ENCODE peak calls at places on chromosomes 5 and 9, in five cellular contexts. B is islet precursor cell; S is fibroblast of mammary gland; G is stimulated activated CD8-positive, alpha-beta memory T cell treated with anti-CD3 and anti-CD28 coated beads, Interleukin-2, amount 100 ng/mL, for 48 hours; T is Calu3. H is an unnamed sample.

GRCh38 chr9:37325778-37326177 is 96.7 kb upstream of the GRHPR start:
- DNase-seq in S (peak; percentile 69), B (no peak), T (no peak), G (no peak), H (peak; percentile 61)

GRCh38 chr5:77841616-77842015 is 65.5 kb upstream of the TBCA start:
- DNase-seq in S (peak; percentile 8), B (no peak), T (no peak), G (no peak), H (no peak)

GRCh38 chr5:82107277-82107676 is 135.5 kb downstream of the ATG10 start:
- DNase-seq in B (no peak), G (no peak), T (peak; percentile 11), S (peak; percentile 64), H (peak; percentile 34)

GRCh38 chr9:117414906-117415583 is at the start of gene ASTN2:
- DNase-seq in T (peak; percentile 8), B (peak; percentile 66), S (no peak), G (no peak), H (no peak)

GRCh38 chr5:80407735-80408474 is at the start of gene ZFYVE16:
- DNase-seq in S (peak; percentile 95), T (peak; percentile 99), B (peak; percentile 99), G (peak; percentile 94), H (peak; percentile 99)

GRCh38 chr5:173303878-173304590 is 24.2 kb downstream of the STC2 start:
- DNase-seq in G (no peak), T (peak; percentile 55), B (peak; percentile 95), S (no peak), H (no peak)

GRCh38 chr9:120136685-120137084 is 443.3 kb downstream of the CDK5RAP2 start:
- DNase-seq in G (no peak), T (no peak), S (peak; percentile 6), B (no peak), H (no peak)

GRCh38 chr5:93611900-93612898 is 29.2 kb downstream of the NR2F1 start:
- DNase-seq in B (peak; percentile 90), S (peak; percentile 36), T (peak; percentile 45), G (no peak), H (peak; percentile 35)

GRCh38 chr9:116101516-116101915 is 52.1 kb upstream of the PAPPA start:
- DNase-seq in T (no peak), G (no peak), S (peak; percentile 96), B (no peak), H (peak; percentile 50)

GRCh38 chr9:98158071-98158791 is 34.2 kb downstream of the CORO2A start:
- DNase-seq in T (peak; percentile 23), B (no peak), S (no peak), G (no peak), H (no peak)

GRCh38 chr9:108622467-108622866 is 233.3 kb downstream of the ACTL7B start:
- DNase-seq in S (peak; percentile 88), T (no peak), B (no peak), G (no peak), H (no peak)

GRCh38 chr9:87685431-87685830 is 40.5 kb upstream of the CTSL start:
- DNase-seq in S (peak; percentile 35), T (no peak), B (no peak), G (no peak), H (no peak)

GRCh38 chr5:90488791-90489190 is 14.1 kb downstream of the POLR3G start:
- DNase-seq in T (no peak), B (no peak), G (no peak), S (peak; percentile 47), H (no peak)

GRCh38 chr5:92641031-92641962 is 939.7 kb downstream of the NR2F1-AS1 start:
- DNase-seq in G (no peak), B (no peak), T (peak; percentile 51), S (peak; percentile 85), H (peak; percentile 66)

GRCh38 chr9:114385412-114386181 is 2.2 kb downstream of the AKNA start:
- DNase-seq in G (peak; percentile 81), T (no peak), S (peak; percentile 95), B (peak; percentile 98), H (peak; percentile 50)

GRCh38 chr9:111969061-111969460 is 72.4 kb downstream of the UGCG start:
- DNase-seq in T (no peak), S (peak; percentile 94), B (no peak), G (no peak), H (no peak)

GRCh38 chr5:110441035-110441434 is 285.4 kb downstream of the TMEM232 start:
- DNase-seq in T (peak; percentile 35), G (no peak), B (peak; percentile 57), S (peak; percentile 52), H (peak; percentile 55)

GRCh38 chr9:124574944-124575343 is 67.7 kb upstream of the NR5A1 start:
- DNase-seq in T (no peak), B (no peak), S (peak; percentile 78), G (no peak), H (peak; percentile 28)

GRCh38 chr5:179833056-179833708 is 12.5 kb downstream of the SQSTM1 start:
- DNase-seq in T (no peak), G (no peak), B (no peak), S (no peak), H (no peak)

H was measured in A673.